ENCODE peak calls at places on chromosomes 2 and 18, in seven cellular contexts. One of them, this sample, is unnamed.

GRCh38 chr18:48997985-48998831 is 47.4 kb upstream of the SMAD7 start:
- DNase-seq in astrocyte of the spinal cord: peak; percentile 98
- DNase-seq in psoas muscle: peak; percentile 86
- DNase-seq in foreskin fibroblast: peak; percentile 95
- DNase-seq in dorsolateral prefrontal cortex: no peak
- DNase-seq in fibroblast of pulmonary artery: peak; percentile 93
- DNase-seq in MM.1S: no peak
- DNase-seq in this sample: peak; percentile 98

GRCh38 chr2:42171396-42171971 is 2.3 kb downstream of the EML4 start:
- DNase-seq in astrocyte of the spinal cord: peak; percentile 37
- DNase-seq in psoas muscle: no peak
- DNase-seq in foreskin fibroblast: no peak
- DNase-seq in dorsolateral prefrontal cortex: no peak
- DNase-seq in fibroblast of pulmonary artery: no peak
- DNase-seq in MM.1S: peak; percentile 78
- DNase-seq in this sample: no peak

GRCh38 chr18:68466714-68467113 is 248.2 kb downstream of the TMX3 start:
- DNase-seq in astrocyte of the spinal cord: peak; percentile 33
- DNase-seq in psoas muscle: no peak
- DNase-seq in foreskin fibroblast: no peak
- DNase-seq in dorsolateral prefrontal cortex: no peak
- DNase-seq in fibroblast of pulmonary artery: no peak
- DNase-seq in MM.1S: no peak
- DNase-seq in this sample: no peak

GRCh38 chr2:219592721-219593120 is 4.9 kb upstream of the STK11IP start:
- DNase-seq in astrocyte of the spinal cord: no peak
- DNase-seq in psoas muscle: no peak
- DNase-seq in foreskin fibroblast: peak; percentile 38
- DNase-seq in dorsolateral prefrontal cortex: no peak
- DNase-seq in fibroblast of pulmonary artery: no peak
- DNase-seq in MM.1S: no peak
- DNase-seq in this sample: no peak

GRCh38 chr2:234304945-234305344 is 191.9 kb downstream of the ARL4C start:
- DNase-seq in astrocyte of the spinal cord: no peak
- DNase-seq in psoas muscle: no peak
- DNase-seq in foreskin fibroblast: peak; percentile 45
- DNase-seq in dorsolateral prefrontal cortex: no peak
- DNase-seq in fibroblast of pulmonary artery: peak; percentile 53
- DNase-seq in MM.1S: no peak
- DNase-seq in this sample: peak; percentile 17

GRCh38 chr18:62790836-62791772 is 75.8 kb downstream of the PHLPP1 start:
- DNase-seq in astrocyte of the spinal cord: peak; percentile 68
- DNase-seq in psoas muscle: no peak
- DNase-seq in foreskin fibroblast: peak; percentile 26
- DNase-seq in dorsolateral prefrontal cortex: no peak
- DNase-seq in fibroblast of pulmonary artery: peak; percentile 24
- DNase-seq in MM.1S: no peak
- DNase-seq in this sample: no peak

GRCh38 chr18:3305354-3305762 is 43.4 kb downstream of the MYL12B start:
- DNase-seq in astrocyte of the spinal cord: peak; percentile 98
- DNase-seq in psoas muscle: no peak
- DNase-seq in foreskin fibroblast: peak; percentile 89
- DNase-seq in dorsolateral prefrontal cortex: no peak
- DNase-seq in fibroblast of pulmonary artery: peak; percentile 98
- DNase-seq in MM.1S: no peak
- DNase-seq in this sample: peak; percentile 74

GRCh38 chr2:146385031-146385430 is 1459.8 kb upstream of the ACVR2A start:
- DNase-seq in astrocyte of the spinal cord: no peak
- DNase-seq in psoas muscle: no peak
- DNase-seq in foreskin fibroblast: no peak
- DNase-seq in dorsolateral prefrontal cortex: no peak
- DNase-seq in fibroblast of pulmonary artery: no peak
- DNase-seq in MM.1S: peak; percentile 46
- DNase-seq in this sample: no peak

GRCh38 chr18:31199190-31199769 is 36.6 kb upstream of the DSC1 start:
- DNase-seq in astrocyte of the spinal cord: no peak
- DNase-seq in psoas muscle: no peak
- DNase-seq in foreskin fibroblast: no peak
- DNase-seq in dorsolateral prefrontal cortex: no peak
- DNase-seq in fibroblast of pulmonary artery: peak; percentile 16
- DNase-seq in MM.1S: no peak
- DNase-seq in this sample: no peak

GRCh38 chr2:175571078-175571653 is 389.7 kb upstream of the ATP5MC3 start:
- DNase-seq in astrocyte of the spinal cord: no peak
- DNase-seq in psoas muscle: no peak
- DNase-seq in foreskin fibroblast: no peak
- DNase-seq in dorsolateral prefrontal cortex: no peak
- DNase-seq in fibroblast of pulmonary artery: no peak
- DNase-seq in MM.1S: no peak
- DNase-seq in this sample: no peak

GRCh38 chr2:3656762-3657691 is 973 bp upstream of the ALLC start:
- DNase-seq in astrocyte of the spinal cord: peak; percentile 49
- DNase-seq in psoas muscle: no peak
- DNase-seq in foreskin fibroblast: no peak
- DNase-seq in dorsolateral prefrontal cortex: no peak
- DNase-seq in fibroblast of pulmonary artery: no peak
- DNase-seq in MM.1S: no peak
- DNase-seq in this sample: no peak

GRCh38 chr2:179536185-179536584 is 271.6 kb upstream of the SESTD1 start:
- DNase-seq in astrocyte of the spinal cord: no peak
- DNase-seq in psoas muscle: peak; percentile 19
- DNase-seq in foreskin fibroblast: no peak
- DNase-seq in dorsolateral prefrontal cortex: no peak
- DNase-seq in fibroblast of pulmonary artery: peak; percentile 13
- DNase-seq in MM.1S: no peak
- DNase-seq in this sample: peak; percentile 9

GRCh38 chr18:56672391-56672790 is 21.2 kb downstream of the WDR7 start:
- DNase-seq in astrocyte of the spinal cord: no peak
- DNase-seq in psoas muscle: no peak
- DNase-seq in foreskin fibroblast: no peak
- DNase-seq in dorsolateral prefrontal cortex: no peak
- DNase-seq in fibroblast of pulmonary artery: no peak
- DNase-seq in MM.1S: no peak
- DNase-seq in this sample: no peak

GRCh38 chr18:24530630-24531111 is 70.2 kb downstream of the HRH4 start:
- DNase-seq in astrocyte of the spinal cord: peak; percentile 13
- DNase-seq in psoas muscle: no peak
- DNase-seq in foreskin fibroblast: peak; percentile 20
- DNase-seq in dorsolateral prefrontal cortex: peak; percentile 46
- DNase-seq in fibroblast of pulmonary artery: peak; percentile 65
- DNase-seq in MM.1S: no peak
- DNase-seq in this sample: peak; percentile 66

GRCh38 chr2:64244049-64244446 is 99.8 kb upstream of the PELI1 start:
- DNase-seq in astrocyte of the spinal cord: no peak
- DNase-seq in psoas muscle: no peak
- DNase-seq in foreskin fibroblast: no peak
- DNase-seq in dorsolateral prefrontal cortex: no peak
- DNase-seq in fibroblast of pulmonary artery: no peak
- DNase-seq in MM.1S: no peak
- DNase-seq in this sample: no peak

GRCh38 chr2:232714969-232715368 is 17.8 kb downstream of the GIGYF2 start:
- DNase-seq in astrocyte of the spinal cord: no peak
- DNase-seq in psoas muscle: no peak
- DNase-seq in foreskin fibroblast: no peak
- DNase-seq in dorsolateral prefrontal cortex: no peak
- DNase-seq in fibroblast of pulmonary artery: no peak
- DNase-seq in MM.1S: no peak
- DNase-seq in this sample: no peak
- H3K4me3 ChIP-seq in astrocyte of the spinal cord: no peak overlapping the region
- H3K4me3 ChIP-seq in psoas muscle: no peak overlapping the region
- H3K4me3 ChIP-seq in foreskin fibroblast: no peak overlapping the region
- H3K4me3 ChIP-seq in dorsolateral prefrontal cortex: no peak overlapping the region
- H3K4me3 ChIP-seq in fibroblast of pulmonary artery: no peak overlapping the region
- H3K4me3 ChIP-seq in MM.1S: no peak overlapping the region
- H3K4me3 ChIP-seq in this sample: no peak overlapping the region

DNA sequence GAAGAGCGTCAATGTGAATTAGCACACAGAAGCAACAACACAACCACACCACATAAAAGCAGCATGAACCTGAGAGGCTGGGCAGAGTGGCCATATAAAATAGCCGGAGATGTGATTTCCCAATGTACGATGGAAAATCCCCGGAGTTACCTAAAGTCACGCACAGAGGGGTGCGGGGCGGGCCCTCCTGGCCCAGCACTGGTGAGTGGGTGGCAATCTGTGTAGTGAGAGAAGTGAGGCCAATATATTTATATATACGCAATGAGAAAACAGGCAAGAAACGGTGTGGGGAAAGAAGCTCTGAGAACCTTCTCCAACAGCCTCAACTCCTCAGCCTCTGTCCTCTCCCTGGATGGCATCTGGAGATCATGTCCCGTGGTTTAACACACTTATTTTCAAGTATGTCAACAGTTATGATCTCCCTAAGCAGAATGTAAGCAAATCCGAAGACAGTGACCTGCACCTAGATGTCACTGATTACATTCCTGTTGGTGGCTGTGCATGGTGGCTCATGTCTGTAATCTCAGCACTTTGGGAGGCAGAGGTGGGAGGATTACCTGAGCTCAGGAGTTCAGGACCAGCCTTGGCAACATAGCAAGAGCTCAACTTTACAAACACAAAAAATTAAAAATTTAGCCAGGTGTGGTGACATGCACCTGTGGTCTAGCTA is 41.6 kb downstream of the CRACDL start:
- DNase-seq in astrocyte of the spinal cord: no peak
- DNase-seq in psoas muscle: no peak
- DNase-seq in foreskin fibroblast: no peak
- DNase-seq in dorsolateral prefrontal cortex: no peak
- DNase-seq in fibroblast of pulmonary artery: no peak
- DNase-seq in MM.1S: no peak
- DNase-seq in this sample: no peak
- H3K4me3 ChIP-seq in astrocyte of the spinal cord: no peak overlapping the region
- H3K4me3 ChIP-seq in psoas muscle: no peak overlapping the region
- H3K4me3 ChIP-seq in foreskin fibroblast: no peak overlapping the region
- H3K4me3 ChIP-seq in dorsolateral prefrontal cortex: no peak overlapping the region
- H3K4me3 ChIP-seq in fibroblast of pulmonary artery: no peak overlapping the region
- H3K4me3 ChIP-seq in MM.1S: no peak overlapping the region
- H3K4me3 ChIP-seq in this sample: no peak overlapping the region

GRCh38 chr2:68248806-68249205 is 3.5 kb downstream of the PPP3R1 start:
- DNase-seq in astrocyte of the spinal cord: no peak
- DNase-seq in psoas muscle: no peak
- DNase-seq in foreskin fibroblast: no peak
- DNase-seq in dorsolateral prefrontal cortex: no peak
- DNase-seq in fibroblast of pulmonary artery: no peak
- DNase-seq in MM.1S: no peak
- DNase-seq in this sample: no peak

GRCh38 chr2:68244456-68244855 is 7.9 kb downstream of the PPP3R1 start:
- DNase-seq in astrocyte of the spinal cord: no peak
- DNase-seq in psoas muscle: no peak
- DNase-seq in foreskin fibroblast: no peak
- DNase-seq in dorsolateral prefrontal cortex: no peak
- DNase-seq in fibroblast of pulmonary artery: no peak
- DNase-seq in MM.1S: no peak
- DNase-seq in this sample: no peak

GRCh38 chr2:68248361-68248760 is 4.0 kb downstream of the PPP3R1 start:
- DNase-seq in astrocyte of the spinal cord: no peak
- DNase-seq in psoas muscle: no peak
- DNase-seq in foreskin fibroblast: no peak
- DNase-seq in dorsolateral prefrontal cortex: no peak
- DNase-seq in fibroblast of pulmonary artery: no peak
- DNase-seq in MM.1S: no peak
- DNase-seq in this sample: no peak

GRCh38 chr2:68245066-68245465 is 7.3 kb downstream of the PPP3R1 start:
- DNase-seq in astrocyte of the spinal cord: no peak
- DNase-seq in psoas muscle: no peak
- DNase-seq in foreskin fibroblast: no peak
- DNase-seq in dorsolateral prefrontal cortex: no peak
- DNase-seq in fibroblast of pulmonary artery: no peak
- DNase-seq in MM.1S: no peak
- DNase-seq in this sample: no peak

GRCh38 chr2:68245672-68246071 is 6.7 kb downstream of the PPP3R1 start:
- DNase-seq in astrocyte of the spinal cord: no peak
- DNase-seq in psoas muscle: no peak
- DNase-seq in foreskin fibroblast: no peak
- DNase-seq in dorsolateral prefrontal cortex: no peak
- DNase-seq in fibroblast of pulmonary artery: no peak
- DNase-seq in MM.1S: no peak
- DNase-seq in this sample: no peak
- H3K4me3 ChIP-seq in astrocyte of the spinal cord: no peak overlapping the region
- H3K4me3 ChIP-seq in psoas muscle: no peak overlapping the region
- H3K4me3 ChIP-seq in foreskin fibroblast: no peak overlapping the region
- H3K4me3 ChIP-seq in dorsolateral prefrontal cortex: no peak overlapping the region
- H3K4me3 ChIP-seq in fibroblast of pulmonary artery: no peak overlapping the region
- H3K4me3 ChIP-seq in MM.1S: no peak overlapping the region
- H3K4me3 ChIP-seq in this sample: no peak overlapping the region

DNA sequence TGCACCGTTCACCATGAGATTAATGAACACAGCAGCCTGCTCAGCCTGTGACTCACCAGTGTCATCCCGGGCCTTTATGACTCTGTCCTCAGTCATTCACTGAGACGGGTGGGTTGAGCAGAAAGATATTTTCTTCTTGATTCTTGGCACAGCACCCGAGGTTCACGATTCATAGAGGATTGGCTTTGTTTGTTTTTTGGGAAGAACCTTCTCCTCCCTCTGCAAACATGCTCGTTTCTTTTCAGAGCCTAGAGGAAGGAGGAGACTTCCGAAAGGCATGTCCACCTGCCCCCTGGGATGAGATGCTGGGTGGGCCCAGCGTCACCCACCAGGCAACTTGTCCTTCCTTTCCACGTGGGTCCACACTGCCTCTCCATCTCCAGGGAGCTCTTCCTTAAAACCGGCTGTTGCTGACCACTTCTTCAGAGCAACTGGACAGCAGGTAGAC is 199.2 kb downstream of the GLI2 start:
- DNase-seq in astrocyte of the spinal cord: peak; percentile 88
- DNase-seq in psoas muscle: peak; percentile 61
- DNase-seq in foreskin fibroblast: peak; percentile 92
- DNase-seq in dorsolateral prefrontal cortex: no peak
- DNase-seq in fibroblast of pulmonary artery: peak; percentile 72
- DNase-seq in MM.1S: no peak
- DNase-seq in this sample: peak; percentile 90
- H3K4me3 ChIP-seq in astrocyte of the spinal cord: no peak overlapping the region
- H3K4me3 ChIP-seq in psoas muscle: no peak overlapping the region
- H3K4me3 ChIP-seq in foreskin fibroblast: no peak overlapping the region
- H3K4me3 ChIP-seq in dorsolateral prefrontal cortex: no peak overlapping the region
- H3K4me3 ChIP-seq in fibroblast of pulmonary artery: no peak overlapping the region
- H3K4me3 ChIP-seq in MM.1S: no peak overlapping the region
- H3K4me3 ChIP-seq in this sample: no peak overlapping the region

DNA sequence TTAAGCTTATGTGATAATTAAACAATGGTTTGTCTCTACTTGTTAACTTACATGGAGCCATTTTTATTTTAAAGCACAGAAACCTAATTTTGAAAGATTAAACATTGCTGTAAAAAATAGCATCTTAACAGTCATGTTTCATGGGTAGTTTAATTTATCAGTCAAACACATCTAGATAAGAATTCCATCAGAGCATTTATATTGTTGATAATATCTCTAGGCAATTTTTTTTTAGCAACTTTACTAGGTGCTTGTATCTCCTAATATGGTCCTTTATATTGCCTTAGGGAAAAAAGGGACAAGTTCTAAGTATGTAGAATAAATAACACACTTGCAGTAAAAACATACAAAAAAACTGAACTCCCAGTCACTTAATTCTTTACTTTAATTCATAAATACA is 853 bp downstream of the CSRNP3 start:
- DNase-seq in astrocyte of the spinal cord: no peak
- DNase-seq in psoas muscle: no peak
- DNase-seq in foreskin fibroblast: no peak
- DNase-seq in dorsolateral prefrontal cortex: no peak
- DNase-seq in fibroblast of pulmonary artery: no peak
- DNase-seq in MM.1S: no peak
- DNase-seq in this sample: no peak
- H3K4me3 ChIP-seq in astrocyte of the spinal cord: peak overlapping the region; percentile 62
- H3K4me3 ChIP-seq in psoas muscle: peak overlapping the region; percentile 59
- H3K4me3 ChIP-seq in foreskin fibroblast: peak overlapping the region; percentile 68
- H3K4me3 ChIP-seq in dorsolateral prefrontal cortex: peak overlapping the region; percentile 51
- H3K4me3 ChIP-seq in fibroblast of pulmonary artery: peak overlapping the region; percentile 73
- H3K4me3 ChIP-seq in MM.1S: no peak overlapping the region
- H3K4me3 ChIP-seq in this sample: no peak overlapping the region

GRCh38 chr2:10119601-10120157 is 2.9 kb upstream of the RRM2 start:
- DNase-seq in astrocyte of the spinal cord: no peak
- DNase-seq in psoas muscle: no peak
- DNase-seq in foreskin fibroblast: no peak
- DNase-seq in dorsolateral prefrontal cortex: no peak
- DNase-seq in fibroblast of pulmonary artery: no peak
- DNase-seq in MM.1S: no peak
- DNase-seq in this sample: no peak
- H3K4me3 ChIP-seq in astrocyte of the spinal cord: peak overlapping the region; percentile 68
- H3K4me3 ChIP-seq in psoas muscle: peak overlapping the region; percentile 76
- H3K4me3 ChIP-seq in foreskin fibroblast: peak overlapping the region; percentile 84
- H3K4me3 ChIP-seq in dorsolateral prefrontal cortex: peak overlapping the region; percentile 87
- H3K4me3 ChIP-seq in fibroblast of pulmonary artery: peak overlapping the region; percentile 72
- H3K4me3 ChIP-seq in MM.1S: peak overlapping the region; percentile 77
- H3K4me3 ChIP-seq in this sample: peak overlapping the region; percentile 65

This sample was measured in MG63.